ENCODE peak calls at places on chromosome 16, in eight cellular contexts. F is hepatocyte; W is IMR-90; C is CD8-positive, alpha-beta T cell; P is AG04450; V is adrenal gland; L is psoas muscle; Y is aorta. J is an unnamed sample. For H3K27me3, the result is how much of the 10 kb centered on the place peaks cover.

GRCh38 chr16:71399801-71400563 is 41.5 kb downstream of the CALB2 start:
- DNase-seq in F (no peak), W (no peak), C (no peak), P (no peak), V (no peak), L (no peak), Y (no peak), J (no peak)

GRCh38 chr16:48025359-48025758 is 130.4 kb downstream of the ABCC12 start:
- DNase-seq in F (peak), W (no peak), C (no peak), P (no peak), V (no peak), L (no peak), Y (no peak), J (no peak)

GRCh38 chr16:30031477-30031918 is 427 bp upstream of the TLCD3B start:
- DNase-seq in F (no peak), W (no peak), C (no peak), P (no peak), V (no peak), L (no peak), Y (no peak), J (no peak)

GRCh38 chr16:50771366-50771765 is 29.5 kb downstream of the CYLD start:
- DNase-seq in F (no peak), W (peak), C (no peak), P (peak), V (no peak), L (no peak), Y (no peak), J (peak)

GRCh38 chr16:29898786-29899515 is 399 bp downstream of the SEZ6L2 start:
- DNase-seq in F (peak), W (no peak), C (no peak), P (no peak), V (no peak), L (peak), Y (no peak), J (peak)

GRCh38 chr16:54281535-54282201 is 4.9 kb downstream of the IRX3 start:
- DNase-seq in F (peak), W (no peak), C (no peak), P (no peak), V (no peak), L (no peak), Y (no peak), J (no peak)

GRCh38 chr16:27759947-27760844 is 210.3 kb downstream of the KATNIP start:
- DNase-seq in F (no peak), W (no peak), C (no peak), P (no peak), V (no peak), L (no peak), Y (no peak), J (no peak)

GRCh38 chr16:19432429-19432828 is 14.7 kb downstream of the TMC5 start:
- DNase-seq in F (peak), W (no peak), C (no peak), P (no peak), V (no peak), L (no peak), Y (no peak), J (no peak)

GRCh38 chr16:30998852-30999761 is 11.3 kb downstream of the STX1B start:
- DNase-seq in F (no peak), W (no peak), C (no peak), P (no peak), V (no peak), L (no peak), Y (no peak), J (no peak)

GRCh38 chr16:14628806-14629611 is 1.1 kb downstream of the PARN start:
- DNase-seq in F (no peak), W (no peak), C (no peak), P (no peak), V (peak), L (no peak), Y (no peak), J (no peak)

GRCh38 chr16:48274476-48274875 is 27.1 kb upstream of the ABCC11 start:
- DNase-seq in F (no peak), W (no peak), C (no peak), P (no peak), V (no peak), L (no peak), Y (no peak), J (no peak)

GRCh38 chr16:83666449-83666848 is 141.3 kb upstream of the HSBP1 start:
- DNase-seq in F (no peak), W (no peak), C (no peak), P (no peak), V (no peak), L (no peak), Y (no peak), J (no peak)

GRCh38 chr16:646679-647172 is 2.4 kb upstream of the WDR90 start:
- DNase-seq in F (no peak), W (no peak), C (no peak), P (no peak), V (no peak), L (no peak), Y (no peak), J (no peak)

GRCh38 chr16:88978608-88979346 is 1.8 kb upstream of the CBFA2T3 start:
- DNase-seq in F (no peak), W (no peak), C (no peak), P (no peak), V (no peak), L (no peak), Y (no peak), J (no peak)

GRCh38 chr16:84234656-84235285 is 5.0 kb downstream of the KCNG4 start:
- DNase-seq in F (no peak), W (no peak), C (no peak), P (no peak), V (no peak), L (no peak), Y (no peak), J (no peak)

GRCh38 chr16:6682142-6682811 is 650.4 kb upstream of the RBFOX1 start:
- DNase-seq in F (peak), W (no peak), C (no peak), P (no peak), V (peak), L (no peak), Y (peak), J (no peak)

GRCh38 chr16:55189975-55190636 is 133.9 kb upstream of the IRX6 start:
- DNase-seq in F (no peak), W (no peak), C (no peak), P (no peak), V (no peak), L (no peak), Y (no peak), J (no peak)

GRCh38 chr16:9536905-9537304 is 445.5 kb downstream of the HAPSTR1 start:
- DNase-seq in F (no peak), W (no peak), C (no peak), P (no peak), V (no peak), L (no peak), Y (no peak), J (no peak)

GRCh38 chr16:4093495-4094137 is 22.6 kb downstream of the ADCY9 start:
- DNase-seq in F (no peak), W (peak), C (no peak), P (no peak), V (no peak), L (peak), Y (peak), J (peak)

GRCh38 chr16:24838554-24839266 is 7.1 kb upstream of the SLC5A11 start:
- DNase-seq in F (peak), W (peak), C (no peak), P (no peak), V (no peak), L (no peak), Y (no peak), J (peak)

GRCh38 chr16:22683258-22683657 is 130.7 kb upstream of the HS3ST2 start:
- DNase-seq in F (no peak), W (no peak), C (no peak), P (no peak), V (no peak), L (no peak), Y (no peak), J (no peak)

GRCh38 chr16:80546249-80546648 is 5.5 kb downstream of the DYNLRB2 start:
- DNase-seq in F (no peak), W (no peak), C (no peak), P (no peak), V (no peak), L (no peak), Y (no peak), J (no peak)

GRCh38 chr16:81832801-81833547 is 53.9 kb downstream of the PLCG2 start:
- DNase-seq in F (no peak), W (no peak), C (no peak), P (no peak), V (no peak), L (no peak), Y (no peak), J (no peak)

GRCh38 chr16:29820271-29820701 is at the start of gene MVP:
- DNase-seq in F (peak), W (peak), C (peak), P (no peak), V (peak), L (peak), Y (peak), J (peak)

GRCh38 chr16:72848759-72849664 is 198.9 kb downstream of the ZFHX3 start:
- DNase-seq in F (peak), W (peak), C (no peak), P (peak), V (peak), L (peak), Y (peak), J (peak)

GRCh38 chr16:1924095-1924494 is 5.9 kb upstream of the HS3ST6 start:
- DNase-seq in F (no peak), W (no peak), C (no peak), P (no peak), V (no peak), L (no peak), Y (no peak), J (no peak)
- H3K27ac ChIP-seq in F (no peak), W (no peak), C (no peak), P (no peak), V (no peak), L (no peak), Y (no peak), J (no peak)

DNA sequence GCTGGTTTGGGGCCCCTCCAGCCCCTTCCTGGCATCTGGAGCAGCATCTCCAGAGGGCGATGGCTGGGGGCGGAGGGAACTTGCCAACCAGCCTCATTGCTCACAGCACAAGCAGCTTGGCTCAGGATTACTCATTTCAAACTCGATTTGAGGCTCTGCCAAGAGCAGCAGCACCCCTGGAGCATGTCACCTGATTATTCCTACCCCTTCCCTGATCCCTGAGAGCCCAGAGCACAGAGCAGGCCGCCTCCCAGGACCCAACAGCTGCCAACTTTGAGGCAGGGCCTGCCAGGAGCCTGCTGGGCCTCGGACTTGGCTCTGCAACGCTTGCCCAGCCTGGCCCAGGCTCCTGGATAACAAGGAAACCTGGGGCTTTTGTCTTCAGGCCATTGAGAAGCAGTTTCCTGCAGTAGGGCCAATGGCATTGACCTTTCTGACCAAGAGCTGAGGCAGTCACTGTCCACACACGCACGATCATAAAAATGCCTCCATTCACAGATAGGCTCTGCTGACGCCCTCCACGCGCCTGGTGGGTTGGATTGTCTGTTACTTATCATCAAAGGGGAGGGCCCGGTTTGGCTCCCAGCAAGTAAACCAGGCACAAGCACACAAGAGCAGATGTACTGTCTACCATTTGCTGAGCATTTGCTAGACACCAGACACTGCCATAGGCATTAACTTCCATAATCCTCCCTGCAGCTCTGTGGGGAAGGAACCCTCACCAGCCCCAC is 406.6 kb upstream of the EEF2KMT start:
- DNase-seq in F (peak), W (no peak), C (no peak), P (no peak), V (no peak), L (no peak), Y (no peak), J (peak)
- H3K27me3 ChIP-seq in F (under half), W (under half), C (under half), P (under half), V (under half), L (under half), Y (under half), J (under half)

GRCh38 chr16:87388818-87389134 is 3.4 kb upstream of the MAP1LC3B start:
- DNase-seq in F (no peak), W (no peak), C (no peak), P (no peak), V (no peak), L (no peak), Y (no peak), J (no peak)
- H3K4me3 ChIP-seq in F (no peak), W (no peak), C (peak), P (no peak), V (no peak), L (peak), Y (no peak), J (peak)

DNA sequence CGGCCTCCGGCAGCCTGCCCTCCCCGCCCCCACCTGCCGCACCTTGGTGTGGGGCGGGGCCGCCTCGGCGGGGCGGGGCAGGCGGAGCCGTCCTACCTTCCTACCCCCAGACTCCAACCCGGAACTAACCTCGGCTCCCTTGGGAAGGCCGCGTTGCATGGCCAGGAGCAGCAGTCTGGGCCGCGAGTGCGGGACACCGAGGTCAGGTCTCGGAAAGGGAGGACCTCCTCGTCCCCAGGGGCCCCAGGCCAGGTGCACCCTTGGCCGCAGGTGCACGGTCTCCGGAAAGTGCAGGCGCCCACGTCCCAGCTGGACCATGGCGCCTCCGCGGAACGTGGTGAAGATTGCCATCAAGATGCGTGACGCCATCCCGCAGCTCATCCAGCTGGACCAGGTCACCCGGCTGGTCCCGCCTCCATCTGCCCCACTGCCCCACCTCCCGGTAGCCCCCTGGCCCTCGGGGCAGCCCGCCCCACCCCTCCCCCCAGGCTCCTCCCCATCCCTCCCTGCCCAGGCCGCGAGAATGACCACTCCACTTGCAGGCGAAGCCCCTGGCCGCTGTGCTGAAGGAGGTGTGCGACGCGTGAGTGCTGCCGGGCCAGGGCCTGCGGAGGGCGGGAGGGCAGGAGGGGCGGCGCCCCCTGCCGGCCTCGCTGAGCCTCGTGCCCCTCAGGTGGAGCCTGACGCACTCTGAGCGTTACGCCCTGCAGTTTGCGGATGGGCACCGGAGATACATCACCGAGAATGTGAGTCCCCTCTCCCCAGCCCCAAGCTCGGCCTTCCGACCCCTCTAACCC is at the start of gene ELMO3:
- DNase-seq in F (peak), W (no peak), C (no peak), P (no peak), V (no peak), L (no peak), Y (no peak), J (no peak)
- H3K27ac ChIP-seq in F (peak), W (no peak), C (no peak), P (no peak), V (no peak), L (no peak), Y (no peak), J (no peak)

GRCh38 chr16:86538196-86538780 is 16.7 kb downstream of the MTHFSD start:
- DNase-seq in F (no peak), W (no peak), C (no peak), P (no peak), V (no peak), L (no peak), Y (no peak), J (no peak)
- H3K27me3 ChIP-seq in F (under half), W (under half), C (under half), P (under half), V (under half), L (under half), Y (under half), J (under half)

DNA sequence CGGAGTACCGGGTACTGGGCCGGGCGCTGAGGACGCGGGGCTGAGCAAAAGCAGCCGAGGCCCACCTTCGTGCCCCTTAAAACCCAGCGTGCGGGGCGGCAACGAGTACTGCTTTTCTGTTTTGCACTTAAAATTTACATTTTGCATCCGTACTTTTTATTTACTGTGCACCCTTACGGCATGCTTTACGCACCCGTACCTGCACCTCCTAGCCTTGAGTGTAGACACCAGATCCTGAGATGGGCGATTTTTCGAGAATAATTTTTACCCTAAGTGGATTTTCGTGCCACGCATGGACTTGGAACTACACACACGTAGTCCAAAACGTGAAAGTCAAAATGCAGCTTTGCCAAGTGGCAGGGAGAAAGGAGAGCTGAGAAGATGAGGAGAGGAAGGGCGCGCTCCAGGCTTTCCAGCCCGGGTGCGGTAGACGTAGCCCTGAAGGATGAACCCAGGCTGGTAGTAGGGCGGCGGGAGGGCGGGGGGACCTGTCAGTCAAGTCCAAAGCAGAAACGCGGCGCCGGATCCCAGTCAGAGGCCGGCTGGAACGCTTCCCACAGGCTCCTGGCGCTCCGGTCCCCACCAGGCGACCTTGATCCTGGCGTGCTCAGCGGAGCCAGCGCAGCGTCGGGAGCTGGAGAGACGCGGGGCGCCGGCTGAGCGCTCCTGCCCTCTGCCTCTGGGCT is 1.2 kb upstream of the CBLN1 start:
- DNase-seq in F (peak), W (no peak), C (no peak), P (no peak), V (peak), L (no peak), Y (no peak), J (no peak)
- H3K4me3 ChIP-seq in F (no peak), W (no peak), C (no peak), P (no peak), V (no peak), L (peak), Y (no peak), J (no peak)

DNA sequence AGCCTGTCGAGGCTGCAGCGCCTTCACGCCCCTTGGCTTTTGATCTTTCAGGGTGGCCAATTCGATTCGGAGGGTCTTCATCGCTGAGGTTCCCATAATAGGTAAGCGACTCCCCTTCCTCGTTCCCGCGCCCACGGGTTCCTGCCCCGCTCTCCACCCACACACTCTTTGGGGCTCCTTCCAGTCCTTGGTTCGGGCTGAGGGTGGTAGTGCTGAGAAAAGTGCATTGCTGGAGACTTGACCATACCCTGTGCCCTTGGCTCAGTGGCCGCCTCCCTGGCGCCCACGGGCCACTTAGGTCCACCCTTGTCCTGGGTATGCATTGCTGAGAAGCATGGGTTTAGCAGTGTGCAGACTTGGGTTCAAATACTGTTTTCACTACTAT is 491 bp downstream of the POLR2C start:
- DNase-seq in F (no peak), W (no peak), C (no peak), P (no peak), V (no peak), L (no peak), Y (no peak), J (no peak)
- H3K27ac ChIP-seq in F (peak), W (peak), C (peak), P (no peak), V (no peak), L (peak), Y (no peak), J (no peak)